ENCODE peak calls at places on chromosomes 1 and 21, in seven cellular contexts. One of them, this sample, is unnamed.

GRCh38 chr21:25963186-25963585 is 207.4 kb downstream of the APP start:
- DNase-seq in cardiac muscle cell: no peak
- DNase-seq in dorsolateral prefrontal cortex: no peak
- DNase-seq in endothelial cell: no peak
- DNase-seq in kidney epithelial cell: peak; percentile 57
- DNase-seq in heart right ventricle: no peak
- DNase-seq in fibroblast of the aortic adventitia: peak; percentile 54
- DNase-seq in this sample: peak; percentile 55

GRCh38 chr1:37033355-37034291 is 692 bp downstream of the GRIK3 start:
- DNase-seq in cardiac muscle cell: peak; percentile 37
- DNase-seq in dorsolateral prefrontal cortex: no peak
- DNase-seq in endothelial cell: no peak
- DNase-seq in kidney epithelial cell: no peak
- DNase-seq in heart right ventricle: no peak
- DNase-seq in fibroblast of the aortic adventitia: no peak
- DNase-seq in this sample: no peak

GRCh38 chr1:15765495-15766194 is 7.0 kb downstream of the FBLIM1 start:
- DNase-seq in cardiac muscle cell: no peak
- DNase-seq in dorsolateral prefrontal cortex: no peak
- DNase-seq in endothelial cell: no peak
- DNase-seq in kidney epithelial cell: no peak
- DNase-seq in heart right ventricle: no peak
- DNase-seq in fibroblast of the aortic adventitia: peak; percentile 86
- DNase-seq in this sample: no peak

GRCh38 chr1:153560771-153561170 is 4.9 kb downstream of the S100A2 start:
- DNase-seq in cardiac muscle cell: no peak
- DNase-seq in dorsolateral prefrontal cortex: no peak
- DNase-seq in endothelial cell: no peak
- DNase-seq in kidney epithelial cell: no peak
- DNase-seq in heart right ventricle: no peak
- DNase-seq in fibroblast of the aortic adventitia: no peak
- DNase-seq in this sample: no peak

GRCh38 chr21:17576080-17576835 is 36.4 kb downstream of the BTG3 start:
- DNase-seq in cardiac muscle cell: peak; percentile 7
- DNase-seq in dorsolateral prefrontal cortex: no peak
- DNase-seq in endothelial cell: no peak
- DNase-seq in kidney epithelial cell: no peak
- DNase-seq in heart right ventricle: no peak
- DNase-seq in fibroblast of the aortic adventitia: no peak
- DNase-seq in this sample: no peak

GRCh38 chr1:42773420-42773819 is 6.4 kb downstream of the C1orf50 start:
- DNase-seq in cardiac muscle cell: no peak
- DNase-seq in dorsolateral prefrontal cortex: no peak
- DNase-seq in endothelial cell: no peak
- DNase-seq in kidney epithelial cell: no peak
- DNase-seq in heart right ventricle: no peak
- DNase-seq in fibroblast of the aortic adventitia: no peak
- DNase-seq in this sample: no peak

GRCh38 chr21:28754127-28754611 is 238.5 kb downstream of the LTN1 start:
- DNase-seq in cardiac muscle cell: peak; percentile 93
- DNase-seq in dorsolateral prefrontal cortex: no peak
- DNase-seq in endothelial cell: no peak
- DNase-seq in kidney epithelial cell: no peak
- DNase-seq in heart right ventricle: peak; percentile 25
- DNase-seq in fibroblast of the aortic adventitia: peak; percentile 99
- DNase-seq in this sample: no peak

GRCh38 chr1:172429324-172430127 is 9.0 kb downstream of the C1orf105 start:
- DNase-seq in cardiac muscle cell: peak; percentile 52
- DNase-seq in dorsolateral prefrontal cortex: no peak
- DNase-seq in endothelial cell: peak; percentile 25
- DNase-seq in kidney epithelial cell: no peak
- DNase-seq in heart right ventricle: no peak
- DNase-seq in fibroblast of the aortic adventitia: peak; percentile 87
- DNase-seq in this sample: peak; percentile 56

GRCh38 chr1:116428600-116428999 is 55.6 kb downstream of the ATP1A1 start:
- DNase-seq in cardiac muscle cell: no peak
- DNase-seq in dorsolateral prefrontal cortex: no peak
- DNase-seq in endothelial cell: no peak
- DNase-seq in kidney epithelial cell: no peak
- DNase-seq in heart right ventricle: no peak
- DNase-seq in fibroblast of the aortic adventitia: no peak
- DNase-seq in this sample: no peak

GRCh38 chr1:168554603-168555520 is 11.1 kb upstream of the XCL2 start:
- DNase-seq in cardiac muscle cell: no peak
- DNase-seq in dorsolateral prefrontal cortex: no peak
- DNase-seq in endothelial cell: no peak
- DNase-seq in kidney epithelial cell: no peak
- DNase-seq in heart right ventricle: no peak
- DNase-seq in fibroblast of the aortic adventitia: no peak
- DNase-seq in this sample: no peak

GRCh38 chr1:8427986-8428385 is 110.1 kb downstream of the SLC45A1 start:
- DNase-seq in cardiac muscle cell: no peak
- DNase-seq in dorsolateral prefrontal cortex: no peak
- DNase-seq in endothelial cell: no peak
- DNase-seq in kidney epithelial cell: no peak
- DNase-seq in heart right ventricle: no peak
- DNase-seq in fibroblast of the aortic adventitia: no peak
- DNase-seq in this sample: no peak

GRCh38 chr21:28513450-28513849 is 479.2 kb downstream of the LTN1 start:
- DNase-seq in cardiac muscle cell: no peak
- DNase-seq in dorsolateral prefrontal cortex: no peak
- DNase-seq in endothelial cell: no peak
- DNase-seq in kidney epithelial cell: no peak
- DNase-seq in heart right ventricle: no peak
- DNase-seq in fibroblast of the aortic adventitia: peak; percentile 42
- DNase-seq in this sample: no peak

GRCh38 chr1:167428418-167428817 is 89.9 kb downstream of the CD247 start:
- DNase-seq in cardiac muscle cell: no peak
- DNase-seq in dorsolateral prefrontal cortex: no peak
- DNase-seq in endothelial cell: no peak
- DNase-seq in kidney epithelial cell: no peak
- DNase-seq in heart right ventricle: no peak
- DNase-seq in fibroblast of the aortic adventitia: peak; percentile 16
- DNase-seq in this sample: no peak

GRCh38 chr21:44010429-44010828 is 1.7 kb upstream of the TRAPPC10 start:
- DNase-seq in cardiac muscle cell: no peak
- DNase-seq in dorsolateral prefrontal cortex: no peak
- DNase-seq in endothelial cell: no peak
- DNase-seq in kidney epithelial cell: no peak
- DNase-seq in heart right ventricle: no peak
- DNase-seq in fibroblast of the aortic adventitia: no peak
- DNase-seq in this sample: no peak

GRCh38 chr1:99650773-99651437 is 5.0 kb downstream of the PALMD start:
- DNase-seq in cardiac muscle cell: no peak
- DNase-seq in dorsolateral prefrontal cortex: no peak
- DNase-seq in endothelial cell: no peak
- DNase-seq in kidney epithelial cell: no peak
- DNase-seq in heart right ventricle: no peak
- DNase-seq in fibroblast of the aortic adventitia: peak; percentile 47
- DNase-seq in this sample: no peak

GRCh38 chr21:44752701-44753235 is 41.4 kb upstream of the TSPEAR start:
- DNase-seq in cardiac muscle cell: no peak
- DNase-seq in dorsolateral prefrontal cortex: no peak
- DNase-seq in endothelial cell: no peak
- DNase-seq in kidney epithelial cell: peak; percentile 31
- DNase-seq in heart right ventricle: no peak
- DNase-seq in fibroblast of the aortic adventitia: peak; percentile 27
- DNase-seq in this sample: peak; percentile 63

GRCh38 chr1:201042663-201043461 is 19.3 kb upstream of the KIF21B start:
- DNase-seq in cardiac muscle cell: peak; percentile 74
- DNase-seq in dorsolateral prefrontal cortex: peak; percentile 78
- DNase-seq in endothelial cell: peak; percentile 66
- DNase-seq in kidney epithelial cell: no peak
- DNase-seq in heart right ventricle: peak; percentile 38
- DNase-seq in fibroblast of the aortic adventitia: peak; percentile 80
- DNase-seq in this sample: peak; percentile 75

GRCh38 chr1:14605945-14606344 is 7.5 kb downstream of the KAZN start:
- DNase-seq in cardiac muscle cell: no peak
- DNase-seq in dorsolateral prefrontal cortex: no peak
- DNase-seq in endothelial cell: no peak
- DNase-seq in kidney epithelial cell: no peak
- DNase-seq in heart right ventricle: no peak
- DNase-seq in fibroblast of the aortic adventitia: no peak
- DNase-seq in this sample: no peak

GRCh38 chr1:198179556-198179981 is 22.8 kb downstream of the NEK7 start:
- DNase-seq in cardiac muscle cell: no peak
- DNase-seq in dorsolateral prefrontal cortex: no peak
- DNase-seq in endothelial cell: no peak
- DNase-seq in kidney epithelial cell: no peak
- DNase-seq in heart right ventricle: no peak
- DNase-seq in fibroblast of the aortic adventitia: peak; percentile 24
- DNase-seq in this sample: no peak

GRCh38 chr1:101240041-101240430 is 3.2 kb downstream of the S1PR1 start:
- DNase-seq in cardiac muscle cell: no peak
- DNase-seq in dorsolateral prefrontal cortex: no peak
- DNase-seq in endothelial cell: no peak
- DNase-seq in kidney epithelial cell: no peak
- DNase-seq in heart right ventricle: peak; percentile 31
- DNase-seq in fibroblast of the aortic adventitia: no peak
- DNase-seq in this sample: no peak

GRCh38 chr1:4974981-4975685 is 320.7 kb downstream of the AJAP1 start:
- DNase-seq in cardiac muscle cell: no peak
- DNase-seq in dorsolateral prefrontal cortex: no peak
- DNase-seq in endothelial cell: no peak
- DNase-seq in kidney epithelial cell: no peak
- DNase-seq in heart right ventricle: no peak
- DNase-seq in fibroblast of the aortic adventitia: no peak
- DNase-seq in this sample: no peak

GRCh38 chr1:100035214-100035613 is 65.4 kb downstream of the SLC35A3 start:
- DNase-seq in cardiac muscle cell: no peak
- DNase-seq in dorsolateral prefrontal cortex: no peak
- DNase-seq in endothelial cell: no peak
- DNase-seq in kidney epithelial cell: no peak
- DNase-seq in heart right ventricle: no peak
- DNase-seq in fibroblast of the aortic adventitia: no peak
- DNase-seq in this sample: no peak

GRCh38 chr1:31143455-31143854 is 77.9 kb upstream of the PUM1 start:
- DNase-seq in cardiac muscle cell: no peak
- DNase-seq in dorsolateral prefrontal cortex: no peak
- DNase-seq in endothelial cell: no peak
- DNase-seq in kidney epithelial cell: no peak
- DNase-seq in heart right ventricle: no peak
- DNase-seq in fibroblast of the aortic adventitia: no peak
- DNase-seq in this sample: no peak
- TF ChIP-seq CTCF in cardiac muscle cell: no peak
- TF ChIP-seq CTCF in dorsolateral prefrontal cortex: no peak
- TF ChIP-seq CTCF in endothelial cell: no peak
- TF ChIP-seq CTCF in kidney epithelial cell: no peak
- TF ChIP-seq CTCF in heart right ventricle: no peak
- TF ChIP-seq CTCF in fibroblast of the aortic adventitia: no peak
- TF ChIP-seq CTCF in this sample: no peak

GRCh38 chr1:204478166-204478899 is 16.3 kb downstream of the PIK3C2B start:
- DNase-seq in cardiac muscle cell: no peak
- DNase-seq in dorsolateral prefrontal cortex: no peak
- DNase-seq in endothelial cell: no peak
- DNase-seq in kidney epithelial cell: no peak
- DNase-seq in heart right ventricle: no peak
- DNase-seq in fibroblast of the aortic adventitia: no peak
- DNase-seq in this sample: no peak
- TF ChIP-seq CTCF in cardiac muscle cell: no peak
- TF ChIP-seq CTCF in dorsolateral prefrontal cortex: no peak
- TF ChIP-seq CTCF in endothelial cell: no peak
- TF ChIP-seq CTCF in kidney epithelial cell: no peak
- TF ChIP-seq CTCF in heart right ventricle: no peak
- TF ChIP-seq CTCF in fibroblast of the aortic adventitia: no peak
- TF ChIP-seq CTCF in this sample: no peak

GRCh38 chr1:39103321-39104157 is 77.4 kb downstream of the NDUFS5 start:
- DNase-seq in cardiac muscle cell: no peak
- DNase-seq in dorsolateral prefrontal cortex: no peak
- DNase-seq in endothelial cell: no peak
- DNase-seq in kidney epithelial cell: no peak
- DNase-seq in heart right ventricle: no peak
- DNase-seq in fibroblast of the aortic adventitia: peak; percentile 45
- DNase-seq in this sample: no peak
- TF ChIP-seq CTCF in cardiac muscle cell: no peak
- TF ChIP-seq CTCF in dorsolateral prefrontal cortex: no peak
- TF ChIP-seq CTCF in endothelial cell: no peak
- TF ChIP-seq CTCF in kidney epithelial cell: no peak
- TF ChIP-seq CTCF in heart right ventricle: no peak
- TF ChIP-seq CTCF in fibroblast of the aortic adventitia: no peak
- TF ChIP-seq CTCF in this sample: no peak

DNA sequence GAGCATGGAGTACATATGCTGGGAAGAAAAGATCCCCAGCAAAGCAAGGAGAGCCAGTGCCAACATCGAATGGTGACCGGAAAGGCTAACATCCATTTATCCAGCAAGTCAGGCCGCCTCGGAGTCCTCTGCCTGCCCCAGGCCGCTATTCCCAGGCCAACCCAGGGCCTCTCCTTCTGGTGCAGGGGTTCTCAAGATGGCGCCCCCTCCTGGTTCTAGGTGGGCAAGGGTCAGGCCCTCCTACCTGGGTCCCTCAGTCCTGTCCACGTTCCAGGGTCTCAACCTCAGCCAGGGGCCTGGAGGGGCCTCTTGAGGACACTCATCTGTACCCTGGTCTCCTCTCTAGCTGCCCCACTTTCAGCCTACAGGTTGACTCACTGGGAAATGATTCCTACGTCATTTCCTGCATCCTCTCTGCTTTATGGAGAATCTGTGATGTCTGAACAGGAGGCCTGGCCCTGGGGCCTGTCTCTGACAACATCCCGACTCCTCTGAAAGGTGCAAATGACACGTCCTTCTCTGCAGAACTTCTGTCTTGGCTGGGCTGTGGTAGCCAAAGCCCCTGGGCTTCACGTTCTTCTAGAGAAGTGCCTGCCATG is 145.3 kb downstream of the PSMG1 start:
- DNase-seq in cardiac muscle cell: no peak
- DNase-seq in dorsolateral prefrontal cortex: no peak
- DNase-seq in endothelial cell: no peak
- DNase-seq in kidney epithelial cell: no peak
- DNase-seq in heart right ventricle: no peak
- DNase-seq in fibroblast of the aortic adventitia: no peak
- DNase-seq in this sample: no peak
- TF ChIP-seq CTCF in cardiac muscle cell: no peak
- TF ChIP-seq CTCF in dorsolateral prefrontal cortex: no peak
- TF ChIP-seq CTCF in endothelial cell: peak; percentile 33
- TF ChIP-seq CTCF in kidney epithelial cell: no peak
- TF ChIP-seq CTCF in heart right ventricle: no peak
- TF ChIP-seq CTCF in fibroblast of the aortic adventitia: no peak
- TF ChIP-seq CTCF in this sample: no peak

DNA sequence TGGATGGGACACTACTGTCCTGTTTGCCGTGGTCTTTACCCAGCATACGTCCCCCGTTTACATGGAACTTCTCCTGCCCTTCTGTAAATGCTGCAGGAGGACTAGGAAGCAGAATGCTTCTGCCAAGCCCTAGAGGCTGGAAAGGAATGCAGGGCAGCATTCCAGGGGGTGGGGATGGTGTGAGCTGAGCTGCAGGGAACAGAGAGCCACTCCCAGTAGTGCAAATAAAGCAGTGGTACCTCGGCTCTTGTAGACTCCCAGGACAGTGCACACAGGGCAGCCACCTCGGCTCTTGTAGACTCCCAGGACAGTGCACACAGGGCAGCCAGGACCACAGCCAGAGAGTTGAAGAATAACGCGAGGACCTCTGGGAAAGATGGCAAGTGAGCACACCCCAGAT is 35.4 kb downstream of the PTPRU start:
- DNase-seq in cardiac muscle cell: peak; percentile 84
- DNase-seq in dorsolateral prefrontal cortex: peak; percentile 23
- DNase-seq in endothelial cell: peak; percentile 41
- DNase-seq in kidney epithelial cell: peak; percentile 34
- DNase-seq in heart right ventricle: peak; percentile 62
- DNase-seq in fibroblast of the aortic adventitia: peak; percentile 82
- DNase-seq in this sample: peak; percentile 85
- TF ChIP-seq CTCF in cardiac muscle cell: no peak
- TF ChIP-seq CTCF in dorsolateral prefrontal cortex: no peak
- TF ChIP-seq CTCF in endothelial cell: no peak
- TF ChIP-seq CTCF in kidney epithelial cell: no peak
- TF ChIP-seq CTCF in heart right ventricle: no peak
- TF ChIP-seq CTCF in fibroblast of the aortic adventitia: no peak
- TF ChIP-seq CTCF in this sample: no peak

This sample was measured in Calu3.